ENCODE peak calls at places on chromosomes 3 and 15, in seven cellular contexts. L is mammary epithelial cell, H is HepG2, Q is neuronal stem cell, G is endodermal cell, R is H9, D is IMR-90. A is an unnamed sample. For H3K4me1, the result is how much of the 10 kb centered on the place peaks cover.

GRCh38 chr3:61730058-61730457 is 168.7 kb downstream of the PTPRG start:
- DNase-seq in R (no peak), Q (no peak), L (no peak), H (peak), G (no peak), D (no peak), A (no peak)

GRCh38 chr15:55586808-55587207 is 1.3 kb downstream of the PYGO1 start:
- DNase-seq in G (no peak), H (no peak), Q (no peak), L (no peak), R (no peak), D (peak), A (no peak)

GRCh38 chr3:81965696-81966095 is 204.3 kb upstream of the GBE1 start:
- DNase-seq in L (no peak), H (no peak), G (no peak), Q (no peak), D (no peak), R (no peak), A (no peak)

GRCh38 chr3:43248194-43248593 is 38.1 kb upstream of the SNRK start:
- DNase-seq in D (no peak), Q (no peak), G (no peak), R (no peak), L (no peak), H (no peak), A (peak)

GRCh38 chr15:74269362-74270035 is 33.4 kb downstream of the CCDC33 start:
- DNase-seq in R (no peak), D (no peak), L (no peak), Q (no peak), H (no peak), G (no peak), A (no peak)

GRCh38 chr15:40582726-40583246 is 11.3 kb upstream of the KNL1 start:
- DNase-seq in D (no peak), G (peak), R (peak), Q (no peak), L (peak), H (peak), A (peak)

GRCh38 chr3:138369151-138369900 is 20.9 kb downstream of the MRAS start:
- DNase-seq in R (no peak), Q (no peak), G (no peak), H (no peak), L (no peak), D (no peak), A (no peak)

GRCh38 chr3:11385908-11386307 is 113.7 kb downstream of the ATG7 start:
- DNase-seq in D (peak), R (no peak), G (no peak), H (no peak), Q (no peak), L (peak), A (peak)

GRCh38 chr3:56624725-56625124 is 58.3 kb downstream of the TASOR start:
- DNase-seq in L (no peak), H (no peak), Q (no peak), R (no peak), D (peak), G (no peak), A (peak)

GRCh38 chr15:33242165-33242564 is 47.7 kb upstream of the FMN1 start:
- DNase-seq in H (peak), D (peak), L (peak), G (peak), R (peak), Q (no peak), A (peak)

GRCh38 chr15:36468746-36469145 is 110.7 kb upstream of the CDIN1 start:
- DNase-seq in L (peak), Q (no peak), H (no peak), G (no peak), R (no peak), D (peak), A (peak)

GRCh38 chr3:23198801-23199200 is 4.3 kb upstream of the UBE2E2 start:
- DNase-seq in R (no peak), Q (no peak), H (no peak), D (peak), L (no peak), G (no peak), A (peak)

GRCh38 chr3:124886168-124887051 is 755 bp downstream of the ITGB5 start:
- DNase-seq in G (peak), D (peak), R (peak), Q (peak), H (peak), L (peak), A (peak)

GRCh38 chr3:73512095-73512494 is 112.6 kb downstream of the PDZRN3 start:
- DNase-seq in L (no peak), G (no peak), Q (no peak), D (peak), H (no peak), R (no peak), A (no peak)

GRCh38 chr3:12965999-12966846 is 107.0 kb downstream of the IQSEC1 start:
- DNase-seq in L (peak), R (no peak), G (no peak), D (no peak), Q (no peak), H (no peak), A (no peak)

GRCh38 chr3:184142199-184142598 is 7.0 kb downstream of the EIF2B5 start:
- DNase-seq in Q (no peak), R (no peak), D (no peak), H (no peak), G (no peak), L (no peak), A (no peak)

GRCh38 chr3:15347737-15348110 is 15.3 kb upstream of the SH3BP5 start:
- DNase-seq in R (no peak), G (no peak), Q (no peak), H (no peak), L (no peak), D (no peak), A (no peak)
- H3K9ac ChIP-seq in R (no peak), G (no peak), Q (no peak), H (no peak), L (no peak), D (no peak), A (no peak)

DNA sequence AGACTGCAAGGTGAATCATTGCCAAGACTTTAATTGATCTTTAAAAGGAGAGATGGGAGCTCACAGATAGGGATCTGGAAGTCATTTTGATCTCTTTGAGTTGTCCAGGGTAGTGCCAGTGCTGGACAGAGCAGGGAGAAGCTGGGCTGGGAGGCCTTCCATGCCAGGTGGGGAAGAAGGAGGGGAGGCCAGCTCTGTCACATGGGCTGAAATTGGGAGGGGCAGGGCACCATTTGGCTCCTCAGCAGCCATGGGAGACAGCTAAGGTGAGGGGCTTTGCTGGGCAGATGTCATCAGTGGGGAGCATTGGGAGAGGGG is 23.4 kb downstream of the SMAD6 start:
- DNase-seq in R (no peak), Q (no peak), L (no peak), G (no peak), H (no peak), D (no peak), A (peak)
- H3K4me1 ChIP-seq in R (under half), Q (under half), L (under half), G (under half), H (under half), D (under half), A (half or more)

GRCh38 chr3:159840900-159841299 is 147.7 kb upstream of the IL12A start:
- DNase-seq in G (no peak), Q (no peak), D (no peak), L (peak), H (no peak), R (no peak), A (peak)
- H3K9ac ChIP-seq in G (no peak), Q (no peak), D (no peak), L (no peak), H (no peak), R (no peak), A (no peak)

GRCh38 chr15:64854041-64854440 is 12.3 kb downstream of the PLEKHO2 start:
- DNase-seq in G (peak), H (no peak), Q (no peak), L (no peak), D (no peak), R (peak), A (no peak)
- H3K4me1 ChIP-seq in G (under half), H (under half), Q (under half), L (under half), D (half or more), R (under half), A (half or more)

GRCh38 chr3:176293277-176293676 is 904.0 kb downstream of the TBL1XR1 start:
- DNase-seq in L (no peak), D (no peak), R (no peak), H (no peak), Q (no peak), G (no peak), A (no peak)
- H3K9ac ChIP-seq in L (no peak), D (no peak), R (no peak), H (no peak), Q (no peak), G (no peak), A (no peak)

GRCh38 chr15:90099868-90100854 is 2.1 kb downstream of the IDH2 start:
- DNase-seq in R (no peak), Q (no peak), H (peak), L (peak), D (peak), G (no peak), A (peak)

GRCh38 chr15:90099072-90099867 is 3.0 kb downstream of the IDH2 start:
- DNase-seq in Q (no peak), R (no peak), H (no peak), D (no peak), L (no peak), G (no peak), A (no peak)

GRCh38 chr15:90091156-90091931 is 10.9 kb downstream of the IDH2 start:
- DNase-seq in H (no peak), L (no peak), R (no peak), G (no peak), D (no peak), Q (no peak), A (no peak)

GRCh38 chr15:90097475-90097874 is 4.8 kb downstream of the IDH2 start:
- DNase-seq in L (no peak), R (no peak), G (no peak), H (no peak), D (no peak), Q (no peak), A (no peak)

DNA sequence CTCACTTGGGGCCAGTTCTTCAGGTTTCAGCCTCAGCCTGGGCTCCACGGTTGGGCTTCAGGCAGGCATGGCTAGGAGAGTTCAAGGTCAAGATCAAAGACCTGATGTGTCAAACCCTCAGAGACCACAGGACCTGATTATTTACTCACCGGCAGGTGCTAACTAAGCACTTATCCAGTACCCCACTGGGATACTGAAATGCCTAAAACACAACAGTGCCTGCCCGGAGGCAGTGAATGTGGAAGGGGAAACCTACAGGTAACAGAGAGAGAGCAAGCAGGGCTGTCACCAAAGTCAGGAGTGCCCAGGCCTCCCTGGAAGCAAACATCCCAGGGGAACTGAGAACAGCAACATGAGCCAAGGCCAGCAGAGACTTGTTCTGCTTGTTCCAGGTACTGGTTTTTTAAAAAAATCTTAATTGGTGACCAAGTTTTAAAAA is 6.7 kb downstream of the IDH2 start:
- DNase-seq in L (no peak), R (peak), G (peak), H (peak), D (no peak), Q (no peak), A (no peak)
- H3K4me1 ChIP-seq in L (under half), R (under half), G (under half), H (half or more), D (under half), Q (under half), A (under half)

GRCh38 chr3:84683493-84683892 is 275.3 kb upstream of the CADM2 start:
- DNase-seq in Q (no peak), D (no peak), G (no peak), R (no peak), H (no peak), L (no peak), A (no peak)
- H3K9ac ChIP-seq in Q (no peak), D (no peak), G (no peak), R (no peak), H (no peak), L (no peak), A (no peak)

DNA sequence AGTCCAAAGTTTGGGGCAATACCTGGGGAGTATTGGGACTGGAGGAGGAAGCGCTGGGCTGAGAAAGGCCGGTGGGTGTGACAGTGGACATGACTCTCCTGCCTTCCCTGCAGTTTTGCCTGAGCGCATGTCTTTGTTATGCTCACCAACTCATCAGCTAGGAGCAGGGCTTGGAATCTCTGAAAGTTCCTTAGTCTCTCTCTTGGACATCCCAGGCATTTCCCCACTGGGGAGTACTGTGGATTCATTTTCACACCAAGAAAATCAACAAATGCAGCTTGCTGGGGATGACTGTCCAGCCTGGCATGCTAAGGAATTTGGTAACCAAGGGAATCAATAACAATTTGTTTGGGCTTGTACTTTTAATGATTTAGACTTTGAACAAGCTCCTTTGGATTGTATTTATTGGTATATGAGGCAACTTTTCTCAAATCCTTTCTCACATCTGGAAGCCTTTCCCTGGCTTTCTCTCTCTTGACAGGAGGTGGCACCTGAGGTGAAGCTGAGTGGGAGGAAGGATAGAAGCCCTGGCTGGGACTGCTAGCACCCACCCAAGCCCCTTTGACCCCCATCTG is 48.5 kb upstream of the CHST2 start:
- DNase-seq in L (peak), Q (no peak), G (peak), H (peak), R (peak), D (peak), A (peak)
- H3K4me1 ChIP-seq in L (under half), Q (under half), G (under half), H (under half), R (under half), D (under half), A (under half)

A was measured in adipocyte.